ENCODE peak calls at places on chromosomes 3 and 15, in seven cellular contexts. A is heart right ventricle, J is mucosa of descending colon, U is breast epithelium, O is heart left ventricle, Q is prostate gland, X is BE2C. F is an unnamed sample. For H3K4me1, the result is how much of the 10 kb centered on the place peaks cover.

GRCh38 chr3:189833996-189834395 is 202.8 kb downstream of the TP63 start:
- DNase-seq in A (no peak), J (no peak), U (no peak), O (no peak), Q (peak), X (no peak), F (no peak)

GRCh38 chr15:74053941-74054529 is 28.3 kb downstream of the GOLGA6A start:
- DNase-seq in A (peak), J (peak), U (peak), O (peak), Q (peak), X (peak), F (peak)

GRCh38 chr3:37823189-37823588 is 38.5 kb upstream of the CTDSPL start:
- DNase-seq in A (no peak), J (no peak), U (no peak), O (no peak), Q (no peak), X (no peak), F (no peak)

GRCh38 chr3:115401891-115402501 is 221.3 kb upstream of the GAP43 start:
- DNase-seq in A (no peak), J (no peak), U (no peak), O (no peak), Q (no peak), X (no peak), F (no peak)

GRCh38 chr3:155232605-155233004 is 60.9 kb downstream of the STRIT1 start:
- DNase-seq in A (peak), J (no peak), U (no peak), O (peak), Q (peak), X (peak), F (no peak)

GRCh38 chr15:94119923-94120775 is 111.2 kb upstream of the MCTP2 start:
- DNase-seq in A (no peak), J (no peak), U (peak), O (no peak), Q (peak), X (peak), F (peak)

GRCh38 chr3:107753494-107753893 is 230.7 kb downstream of the BBX start:
- DNase-seq in A (no peak), J (no peak), U (no peak), O (no peak), Q (peak), X (peak), F (peak)

GRCh38 chr3:123629747-123630047 is 44.8 kb upstream of the HACD2 start:
- DNase-seq in A (no peak), J (no peak), U (no peak), O (no peak), Q (no peak), X (no peak), F (no peak)

GRCh38 chr3:191961036-191961435 is 500.1 kb downstream of the PYDC2 start:
- DNase-seq in A (no peak), J (no peak), U (no peak), O (no peak), Q (no peak), X (no peak), F (no peak)

GRCh38 chr15:63708141-63708772 is 111.1 kb downstream of the FBXL22 start:
- DNase-seq in A (no peak), J (no peak), U (no peak), O (no peak), Q (no peak), X (no peak), F (peak)

GRCh38 chr3:194967126-194968117 is 281.7 kb downstream of the FAM43A start:
- DNase-seq in A (no peak), J (no peak), U (no peak), O (no peak), Q (no peak), X (no peak), F (no peak)

DNA sequence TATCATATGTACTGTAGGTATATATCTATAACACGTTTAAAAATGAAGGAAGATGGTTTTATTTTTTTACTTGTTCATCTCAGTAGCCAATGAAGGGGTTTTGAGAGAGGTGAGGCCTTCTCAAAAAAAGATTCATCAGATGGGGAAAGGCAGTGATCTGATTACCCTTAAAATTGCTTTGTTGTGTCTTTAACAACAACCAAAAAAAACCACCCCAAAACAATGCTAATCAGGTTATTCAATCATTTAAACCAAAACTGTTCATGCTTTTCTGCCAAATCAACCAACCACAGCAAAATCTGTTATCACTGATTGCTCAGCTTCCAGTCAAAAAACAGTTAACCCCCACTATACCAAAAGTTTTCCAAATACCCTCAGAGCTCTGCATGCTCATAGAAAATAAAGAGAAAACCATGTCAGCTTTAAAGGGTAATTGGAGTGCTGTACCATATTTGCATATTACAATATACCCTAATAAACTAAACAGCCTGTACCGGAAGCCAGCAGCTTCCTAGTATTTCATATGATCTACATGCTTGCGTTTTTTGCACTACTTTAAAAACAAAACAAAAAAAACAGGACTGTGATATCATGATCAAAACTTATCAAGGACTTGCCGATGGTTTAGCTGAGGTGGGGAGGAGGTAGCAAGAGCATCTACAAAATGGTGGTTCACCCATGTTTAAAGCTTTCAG is 22.9 kb downstream of the SATB1 start:
- DNase-seq in A (no peak), J (no peak), U (no peak), O (no peak), Q (no peak), X (no peak), F (no peak)
- H3K4me3 ChIP-seq in A (no peak), J (no peak), U (no peak), O (no peak), Q (no peak), X (no peak), F (no peak)

GRCh38 chr3:71144525-71145253 is 438.8 kb downstream of the FOXP1 start:
- DNase-seq in A (no peak), J (no peak), U (no peak), O (no peak), Q (no peak), X (no peak), F (no peak)

GRCh38 chr3:71148455-71149060 is 435.0 kb downstream of the FOXP1 start:
- DNase-seq in A (no peak), J (no peak), U (no peak), O (no peak), Q (no peak), X (no peak), F (no peak)

GRCh38 chr3:71145954-71146353 is 437.6 kb downstream of the FOXP1 start:
- DNase-seq in A (no peak), J (no peak), U (no peak), O (no peak), Q (no peak), X (no peak), F (no peak)

GRCh38 chr3:71143493-71143892 is 440.0 kb downstream of the FOXP1 start:
- DNase-seq in A (no peak), J (no peak), U (no peak), O (no peak), Q (no peak), X (no peak), F (no peak)

DNA sequence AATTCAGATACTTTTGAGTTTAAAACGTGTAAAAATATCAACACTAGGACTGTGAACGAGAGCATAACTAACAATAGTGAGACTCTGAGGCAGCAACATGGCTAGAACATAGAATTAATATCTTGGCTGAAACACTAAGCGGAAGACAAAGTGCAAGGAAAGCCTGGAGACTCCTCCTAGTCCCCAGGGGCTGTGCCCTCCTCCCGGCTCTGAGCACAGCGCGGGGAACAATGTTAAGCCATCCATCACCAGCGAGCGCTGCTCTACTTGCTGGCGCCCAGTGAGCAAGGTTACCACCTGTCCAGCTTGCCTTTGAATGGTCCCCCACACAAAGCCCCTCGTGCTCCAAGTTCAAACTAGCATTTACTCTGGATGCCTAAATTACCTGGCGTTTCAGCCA is 436.9 kb downstream of the FOXP1 start:
- DNase-seq in A (no peak), J (no peak), U (no peak), O (no peak), Q (no peak), X (no peak), F (no peak)
- H3K4me1 ChIP-seq in A (under half), J (under half), U (under half), O (under half), Q (under half), X (under half), F (under half)

DNA sequence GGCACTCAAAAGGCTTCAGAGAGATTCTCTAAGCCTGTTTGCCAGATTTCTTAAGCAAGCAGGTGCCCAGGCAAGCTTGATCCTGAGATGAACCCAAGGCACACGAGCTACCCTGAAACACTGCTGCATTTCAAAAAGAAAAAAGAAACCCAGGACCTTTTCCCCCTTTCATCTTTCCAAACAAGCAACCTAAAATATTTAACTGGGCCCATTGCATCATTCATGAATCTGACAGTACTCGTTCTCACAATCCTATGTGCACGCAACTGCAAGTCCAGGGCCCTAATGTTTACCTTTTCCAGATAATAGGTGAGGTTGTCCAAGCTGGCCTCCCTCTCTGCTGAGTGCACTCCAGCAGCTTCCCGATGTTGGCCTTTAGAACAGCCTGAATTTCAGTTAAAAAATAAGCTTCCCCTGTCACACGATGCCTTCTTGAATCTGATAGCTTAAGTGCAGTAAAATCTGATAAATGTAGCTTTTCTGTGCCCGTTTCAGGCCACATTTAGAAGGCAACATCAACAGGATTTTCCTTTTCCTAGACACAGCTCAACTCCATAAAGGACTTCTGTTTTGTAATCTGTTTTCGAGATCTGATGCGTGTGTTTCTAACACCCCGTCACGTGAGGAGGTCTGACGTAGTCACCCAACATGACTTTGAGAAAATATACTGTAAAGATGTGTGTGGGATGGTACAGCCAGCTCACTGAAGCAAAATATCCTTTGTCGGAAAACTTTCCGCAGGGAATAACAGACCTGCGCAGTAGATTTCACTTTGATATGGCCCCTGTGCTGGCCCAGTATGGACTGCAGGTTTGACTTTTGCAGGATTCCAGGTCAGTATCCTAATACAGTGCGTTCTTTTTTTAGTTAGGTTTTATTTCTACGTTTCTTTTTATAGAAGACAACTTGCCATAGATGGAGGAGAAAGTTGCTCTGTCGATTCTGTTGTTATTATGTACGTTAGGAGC is 55.1 kb upstream of the RASA2 start:
- DNase-seq in A (no peak), J (no peak), U (no peak), O (no peak), Q (peak), X (peak), F (no peak)
- H3K4me3 ChIP-seq in A (no peak), J (no peak), U (no peak), O (no peak), Q (no peak), X (peak), F (no peak)

DNA sequence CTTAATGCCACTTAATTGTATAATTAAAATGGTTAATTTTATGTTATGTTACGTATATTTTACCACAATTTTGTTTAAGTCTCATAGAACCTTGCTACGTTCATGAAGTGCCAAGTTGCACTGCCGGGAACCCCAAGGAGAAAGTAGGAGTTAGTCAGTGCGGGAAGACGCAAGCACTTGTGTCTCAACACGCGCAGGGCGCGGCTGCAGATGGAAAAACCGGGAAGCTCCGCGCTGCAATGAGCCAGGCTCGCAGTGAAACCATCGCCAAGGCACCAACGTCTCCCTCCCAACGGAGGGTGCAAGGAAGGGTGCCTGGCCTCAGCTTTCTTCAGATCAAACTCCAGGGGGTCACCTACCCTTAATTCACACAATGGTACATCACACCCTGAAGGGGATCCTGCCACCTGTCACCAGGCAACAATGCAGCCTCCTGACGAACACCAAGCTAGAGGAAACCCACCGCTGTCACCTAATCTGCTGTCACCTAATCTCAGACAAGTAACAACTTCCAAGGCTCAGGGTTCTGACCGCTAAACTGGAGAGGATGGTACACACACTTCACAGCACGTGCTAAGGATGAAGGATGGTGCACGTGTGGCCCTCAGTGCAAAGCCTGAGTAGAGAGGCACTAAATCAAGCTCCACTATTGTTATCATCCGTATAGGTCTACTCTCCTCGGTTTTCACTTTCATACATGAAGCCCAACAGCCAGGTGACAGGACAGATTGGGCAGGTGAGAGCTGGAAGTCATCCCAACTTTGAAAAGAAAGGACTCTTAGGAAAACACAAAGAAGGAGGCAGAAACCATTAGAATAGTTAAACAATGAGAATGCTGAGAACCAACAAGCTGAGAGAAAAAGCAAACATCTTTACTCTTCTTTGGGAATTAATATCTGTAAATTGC is 21.4 kb downstream of the MAGI1 start:
- DNase-seq in A (no peak), J (no peak), U (no peak), O (no peak), Q (no peak), X (no peak), F (no peak)
- H3K4me1 ChIP-seq in A (under half), J (under half), U (under half), O (half or more), Q (under half), X (under half), F (under half)

DNA sequence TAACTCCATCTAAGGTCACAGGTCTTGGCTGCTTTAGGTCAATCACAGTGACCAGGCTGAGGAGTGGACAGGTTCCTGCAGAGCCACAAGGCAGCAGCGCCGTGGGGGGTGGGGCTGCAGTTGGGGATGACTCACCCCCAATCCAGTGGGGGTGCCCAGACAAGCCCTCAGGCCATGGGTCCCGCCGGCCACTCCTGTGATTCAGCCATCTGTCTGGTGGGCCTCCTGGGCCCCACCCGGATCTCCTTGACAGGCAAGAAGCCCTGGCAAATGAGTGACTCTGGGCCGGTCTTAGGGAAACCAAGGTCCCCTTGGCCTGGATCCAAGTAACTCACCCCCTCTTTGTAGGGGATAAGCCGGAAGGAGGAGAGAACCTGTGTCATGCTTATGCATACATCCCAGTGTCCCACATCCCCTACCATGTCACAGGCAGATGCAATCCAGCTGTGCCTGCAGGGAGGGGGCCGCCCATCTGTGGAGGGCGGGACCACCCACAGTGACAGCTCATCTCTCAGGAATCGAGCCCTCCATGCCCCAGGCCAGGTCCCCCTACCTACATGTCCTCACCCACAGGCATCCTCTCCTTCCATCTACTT is 495 bp upstream of the COL7A1 start:
- DNase-seq in A (peak), J (peak), U (peak), O (peak), Q (peak), X (peak), F (peak)
- H3K4me3 ChIP-seq in A (no peak), J (no peak), U (no peak), O (no peak), Q (no peak), X (no peak), F (no peak)

GRCh38 chr3:52315006-52315405 is 1.1 kb upstream of the DNAH1 start:
- DNase-seq in A (no peak), J (peak), U (no peak), O (peak), Q (no peak), X (no peak), F (no peak)
- H3K4me1 ChIP-seq in A (under half), J (under half), U (under half), O (under half), Q (under half), X (under half), F (under half)

GRCh38 chr3:142095866-142096265 is 53.5 kb downstream of the TFDP2 start:
- DNase-seq in A (no peak), J (no peak), U (no peak), O (no peak), Q (no peak), X (no peak), F (no peak)
- H3K4me3 ChIP-seq in A (no peak), J (no peak), U (no peak), O (no peak), Q (no peak), X (no peak), F (no peak)

DNA sequence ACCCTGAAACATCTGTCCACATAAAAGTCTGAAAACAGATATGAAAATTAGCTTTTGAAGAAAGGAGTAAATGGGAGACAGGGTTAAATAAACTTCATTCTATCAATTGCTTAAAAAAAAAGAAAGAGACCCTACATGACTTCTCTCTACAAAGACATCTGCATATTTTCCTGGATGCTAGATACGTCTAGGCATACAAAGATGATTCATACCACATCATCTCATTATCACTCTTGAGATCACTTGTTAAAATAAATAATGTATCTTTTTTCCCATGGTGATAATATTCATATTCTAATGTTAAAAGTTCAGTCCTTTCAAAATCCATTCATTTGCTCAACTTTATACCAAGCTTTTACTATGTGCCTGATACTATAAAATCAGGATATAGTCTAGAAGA is 295.8 kb downstream of the MAGI1 start:
- DNase-seq in A (no peak), J (no peak), U (no peak), O (no peak), Q (no peak), X (no peak), F (no peak)
- H3K4me1 ChIP-seq in A (under half), J (under half), U (under half), O (under half), Q (under half), X (under half), F (under half)